ENCODE peak calls at places on chromosome 15, in six cellular contexts. F is HCT116, H is heart left ventricle, A is K562, L is IMR-90, N is body of pancreas. Z is an unnamed sample.
A peak's percentile ranks its signal among the peaks of the same experiment; 100 is the strongest.

GRCh38 chr15:61421938-61422337 is 192.8 kb upstream of the RORA start:
- ATAC-seq in F (no peak), H (no peak), N (no peak), A (no peak), L (no peak), Z (no peak)

GRCh38 chr15:91866371-91866905 is 12.9 kb downstream of the SLCO3A1 start:
- ATAC-seq in F (peak; percentile 12), L (no peak), H (peak; percentile 36), A (no peak), N (peak; percentile 26), Z (peak; percentile 72)

GRCh38 chr15:92839696-92840095 is 60.4 kb upstream of the CHD2 start:
- ATAC-seq in H (no peak), A (peak; percentile 34), N (peak; percentile 51), L (no peak), F (no peak), Z (no peak)

GRCh38 chr15:42088801-42089640 is 5.3 kb downstream of the PLA2G4D start:
- ATAC-seq in A (no peak), H (no peak), F (no peak), L (no peak), N (peak; percentile 41), Z (no peak)

GRCh38 chr15:69317392-69317841 is 18.7 kb downstream of the PAQR5 start:
- ATAC-seq in N (peak; percentile 69), A (no peak), F (no peak), L (no peak), H (no peak), Z (no peak)

GRCh38 chr15:96783746-96784145 is 453.2 kb downstream of the NR2F2 start:
- ATAC-seq in L (no peak), A (no peak), F (no peak), H (no peak), N (no peak), Z (no peak)

GRCh38 chr15:42306681-42307080 is 33.4 kb upstream of the TMEM87A start:
- ATAC-seq in L (no peak), H (no peak), A (no peak), F (no peak), N (no peak), Z (no peak)

GRCh38 chr15:48447058-48447457 is 115.8 kb downstream of the DUT start:
- ATAC-seq in A (no peak), F (peak; percentile 38), H (no peak), L (no peak), N (no peak), Z (no peak)

GRCh38 chr15:84659904-84660781 is 2.1 kb upstream of the NMB start:
- ATAC-seq in H (no peak), L (no peak), A (no peak), N (no peak), F (no peak), Z (no peak)

GRCh38 chr15:53447053-53447574 is 312.3 kb downstream of the WDR72 start:
- ATAC-seq in L (no peak), N (peak; percentile 8), H (no peak), A (no peak), F (no peak), Z (no peak)

GRCh38 chr15:78930577-78931388 is 14.1 kb downstream of the CTSH start:
- ATAC-seq in A (peak; percentile 71), N (no peak), F (peak; percentile 89), L (peak; percentile 63), H (no peak), Z (peak; percentile 44)

GRCh38 chr15:92033319-92033718 is 179.8 kb downstream of the SLCO3A1 start:
- ATAC-seq in L (no peak), H (no peak), N (no peak), F (no peak), A (no peak), Z (no peak)

GRCh38 chr15:72229076-72229946 is 1.7 kb downstream of the PKM start:
- ATAC-seq in N (no peak), L (no peak), A (no peak), H (no peak), F (no peak), Z (no peak)

GRCh38 chr15:57571725-57572124 is 20.0 kb upstream of the MYZAP start:
- ATAC-seq in H (no peak), A (no peak), L (no peak), F (no peak), N (no peak), Z (no peak)

GRCh38 chr15:57792729-57793449 is 86.4 kb downstream of the POLR2M start:
- ATAC-seq in N (no peak), L (no peak), F (no peak), H (no peak), A (no peak), Z (no peak)

GRCh38 chr15:96629501-96629900 is 299.0 kb downstream of the NR2F2 start:
- ATAC-seq in L (no peak), N (no peak), A (no peak), F (no peak), H (peak; percentile 71), Z (peak; percentile 46)

GRCh38 chr15:93603550-93603949 is 514.5 kb upstream of the RGMA start:
- ATAC-seq in N (no peak), A (no peak), F (no peak), H (no peak), L (no peak), Z (no peak)

GRCh38 chr15:81877533-81878227 is 168.1 kb downstream of the MEX3B start:
- ATAC-seq in L (peak; percentile 11), A (no peak), H (no peak), F (no peak), N (no peak), Z (no peak)

GRCh38 chr15:78836333-78836732 is 25.1 kb upstream of the ADAMTS7 start:
- ATAC-seq in H (no peak), F (no peak), L (no peak), A (no peak), N (no peak), Z (no peak)

GRCh38 chr15:32909431-32909830 is 191.6 kb downstream of the GREM1 start:
- ATAC-seq in F (no peak), N (no peak), L (peak; percentile 56), H (no peak), A (no peak), Z (no peak)

GRCh38 chr15:78810377-78811123 is 714 bp downstream of the ADAMTS7 start:
- ATAC-seq in H (no peak), F (peak; percentile 31), L (peak; percentile 15), N (peak; percentile 27), A (peak; percentile 26), Z (peak; percentile 32)

GRCh38 chr15:69994429-69995201 is 103.1 kb downstream of the TLE3 start:
- ATAC-seq in L (no peak), F (no peak), N (no peak), A (no peak), H (no peak), Z (no peak)

GRCh38 chr15:61364871-61365270 is 135.8 kb upstream of the RORA start:
- ATAC-seq in N (no peak), L (no peak), H (no peak), A (no peak), F (no peak), Z (no peak)

GRCh38 chr15:81567924-81568323 is 193.9 kb upstream of the TMC3 start:
- ATAC-seq in A (no peak), L (no peak), H (no peak), N (no peak), F (no peak), Z (no peak)

GRCh38 chr15:61889706-61890105 is 170.5 kb downstream of the VPS13C start:
- ATAC-seq in L (no peak), A (no peak), H (no peak), N (no peak), F (no peak), Z (no peak)

GRCh38 chr15:89139613-89140499 is 51.6 kb downstream of the ABHD2 start:
- ATAC-seq in H (no peak), F (peak; percentile 64), A (peak; percentile 74), N (no peak), L (no peak), Z (no peak)

GRCh38 chr15:94793641-94794040 is 562.3 kb downstream of the MCTP2 start:
- ATAC-seq in N (no peak), A (no peak), F (no peak), L (no peak), H (no peak), Z (no peak)

GRCh38 chr15:42010434-42010833 is 10.4 kb downstream of the PLA2G4E start:
- ATAC-seq in N (peak; percentile 45), A (no peak), H (no peak), L (no peak), F (peak; percentile 78), Z (no peak)

GRCh38 chr15:61653110-61653509 is 407.1 kb downstream of the VPS13C start:
- ATAC-seq in L (no peak), A (peak; percentile 45), F (no peak), H (peak; percentile 82), N (no peak), Z (peak; percentile 77)

GRCh38 chr15:38674440-38674839 is 109.8 kb upstream of the RASGRP1 start:
- ATAC-seq in H (no peak), N (no peak), F (no peak), L (no peak), A (no peak), Z (no peak)

GRCh38 chr15:78175333-78175732 is 26.2 kb downstream of the IDH3A start:
- ATAC-seq in L (no peak), F (no peak), H (no peak), N (no peak), A (no peak), Z (no peak)

GRCh38 chr15:79942656-79943481 is 28.1 kb downstream of the BCL2A1 start:
- ATAC-seq in A (no peak), F (no peak), H (no peak), N (no peak), L (peak; percentile 79), Z (no peak)

DNA sequence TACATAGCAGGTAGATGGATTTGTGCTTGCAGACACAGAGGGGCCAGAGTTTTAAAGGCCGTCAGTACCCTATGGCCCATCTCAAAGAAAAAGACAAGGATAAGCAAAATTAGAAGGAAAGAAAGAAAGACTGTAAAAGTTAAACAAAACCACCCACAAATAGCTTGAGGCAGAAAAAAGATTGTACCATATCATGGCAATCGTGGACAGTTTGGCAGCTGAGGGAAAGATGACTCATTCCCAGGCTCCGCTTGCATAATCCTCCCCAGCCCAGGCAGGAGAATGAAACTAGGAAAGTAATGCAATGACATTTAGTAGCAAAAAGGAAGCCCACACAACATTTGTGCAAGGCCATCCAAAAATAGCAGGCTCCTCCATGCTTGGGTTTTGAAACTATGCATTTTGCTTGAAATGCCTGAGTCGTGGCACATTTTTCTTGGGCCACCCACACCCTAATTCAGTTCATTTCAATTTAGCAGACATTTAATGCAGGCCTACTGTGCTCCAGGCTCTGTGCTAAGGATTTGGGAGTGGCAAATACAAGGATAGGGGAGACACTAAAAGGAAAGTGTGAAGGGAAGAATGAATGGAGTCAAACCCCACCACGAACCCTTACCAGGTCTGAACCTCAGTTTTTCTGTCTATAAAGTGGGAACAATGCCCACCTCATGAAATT is 40.9 kb upstream of the SMAD3 start:
- ATAC-seq in N (peak; percentile 96), F (peak; percentile 70), H (peak; percentile 72), L (peak; percentile 79), A (peak; percentile 86), Z (peak; percentile 95)
- H3K4me3 ChIP-seq in N (no peak overlapping the region), F (peak overlapping the region; percentile 5), H (no peak overlapping the region), L (no peak overlapping the region), A (no peak overlapping the region), Z (no peak overlapping the region)

GRCh38 chr15:43776718-43777292 is at the start of gene ELL3:
- ATAC-seq in F (peak; percentile 77), L (peak; percentile 87), N (peak; percentile 83), A (peak; percentile 74), H (peak; percentile 68), Z (peak; percentile 83)
- TF ChIP-seq POLR2A in F (peak; percentile 16), L (no peak), N (peak; percentile 56), A (peak; percentile 50), H (no peak), Z (no peak)

GRCh38 chr15:74050835-74051234 is 31.5 kb downstream of the GOLGA6A start:
- ATAC-seq in N (no peak), A (no peak), H (peak; percentile 43), L (peak; percentile 5), F (no peak), Z (no peak)
- H3K4me3 ChIP-seq in N (no peak overlapping the region), A (no peak overlapping the region), H (no peak overlapping the region), L (no peak overlapping the region), F (no peak overlapping the region), Z (no peak overlapping the region)

GRCh38 chr15:99511865-99512632 is 53.7 kb upstream of the MEF2A start:
- ATAC-seq in A (no peak), H (no peak), F (no peak), N (no peak), L (no peak), Z (no peak)
- TF ChIP-seq POLR2A in A (no peak), H (no peak), F (no peak), N (no peak), L (no peak), Z (no peak)

Z was measured in gastroesophageal sphincter.